ENCODE peak calls at places on chromosomes 3 and 15, in nine cellular contexts. One of them, this sample, is unnamed.

GRCh38 chr3:29144807-29145206 is 136.1 kb upstream of the RBMS3 start:
- DNase-seq in ACHN: no peak
- DNase-seq in H9: no peak
- DNase-seq in activated T-helper 1 cell treated with anti-CD3 and anti-CD28 coated beads, Interleukin-2, amount 50 U/mL, for 16 hours: no peak
- DNase-seq in GM10248: no peak
- DNase-seq in coronary artery: no peak
- DNase-seq in fibroblast of the aortic adventitia: peak
- DNase-seq in glomerular endothelial cell: no peak
- DNase-seq in stimulated activated CD4-positive, alpha-beta T cell treated with anti-CD3 and anti-CD28 coated beads, Interleukin-2, amount 100 ng/mL, for 48 hours: no peak
- DNase-seq in this sample: no peak

GRCh38 chr3:102599819-102600576 is 165.2 kb downstream of the ZPLD1 start:
- DNase-seq in ACHN: no peak
- DNase-seq in H9: no peak
- DNase-seq in activated T-helper 1 cell treated with anti-CD3 and anti-CD28 coated beads, Interleukin-2, amount 50 U/mL, for 16 hours: no peak
- DNase-seq in GM10248: no peak
- DNase-seq in coronary artery: no peak
- DNase-seq in fibroblast of the aortic adventitia: no peak
- DNase-seq in glomerular endothelial cell: no peak
- DNase-seq in stimulated activated CD4-positive, alpha-beta T cell treated with anti-CD3 and anti-CD28 coated beads, Interleukin-2, amount 100 ng/mL, for 48 hours: no peak
- DNase-seq in this sample: no peak

GRCh38 chr3:89171681-89172080 is 64.3 kb downstream of the EPHA3 start:
- DNase-seq in ACHN: no peak
- DNase-seq in H9: no peak
- DNase-seq in activated T-helper 1 cell treated with anti-CD3 and anti-CD28 coated beads, Interleukin-2, amount 50 U/mL, for 16 hours: no peak
- DNase-seq in GM10248: no peak
- DNase-seq in coronary artery: no peak
- DNase-seq in fibroblast of the aortic adventitia: no peak
- DNase-seq in glomerular endothelial cell: no peak
- DNase-seq in stimulated activated CD4-positive, alpha-beta T cell treated with anti-CD3 and anti-CD28 coated beads, Interleukin-2, amount 100 ng/mL, for 48 hours: no peak
- DNase-seq in this sample: no peak

GRCh38 chr15:66646308-66646707 is 55.7 kb upstream of the SMAD6 start:
- DNase-seq in ACHN: no peak
- DNase-seq in H9: no peak
- DNase-seq in activated T-helper 1 cell treated with anti-CD3 and anti-CD28 coated beads, Interleukin-2, amount 50 U/mL, for 16 hours: no peak
- DNase-seq in GM10248: no peak
- DNase-seq in coronary artery: peak
- DNase-seq in fibroblast of the aortic adventitia: peak
- DNase-seq in glomerular endothelial cell: no peak
- DNase-seq in stimulated activated CD4-positive, alpha-beta T cell treated with anti-CD3 and anti-CD28 coated beads, Interleukin-2, amount 100 ng/mL, for 48 hours: no peak
- DNase-seq in this sample: peak

GRCh38 chr3:158167737-158168469 is 58.0 kb downstream of the RSRC1 start:
- DNase-seq in ACHN: peak
- DNase-seq in H9: no peak
- DNase-seq in activated T-helper 1 cell treated with anti-CD3 and anti-CD28 coated beads, Interleukin-2, amount 50 U/mL, for 16 hours: no peak
- DNase-seq in GM10248: no peak
- DNase-seq in coronary artery: no peak
- DNase-seq in fibroblast of the aortic adventitia: peak
- DNase-seq in glomerular endothelial cell: peak
- DNase-seq in stimulated activated CD4-positive, alpha-beta T cell treated with anti-CD3 and anti-CD28 coated beads, Interleukin-2, amount 100 ng/mL, for 48 hours: no peak
- DNase-seq in this sample: peak

GRCh38 chr3:126746395-126747177 is 42.5 kb downstream of the CHCHD6 start:
- DNase-seq in ACHN: peak
- DNase-seq in H9: no peak
- DNase-seq in activated T-helper 1 cell treated with anti-CD3 and anti-CD28 coated beads, Interleukin-2, amount 50 U/mL, for 16 hours: no peak
- DNase-seq in GM10248: no peak
- DNase-seq in coronary artery: peak
- DNase-seq in fibroblast of the aortic adventitia: peak
- DNase-seq in glomerular endothelial cell: no peak
- DNase-seq in stimulated activated CD4-positive, alpha-beta T cell treated with anti-CD3 and anti-CD28 coated beads, Interleukin-2, amount 100 ng/mL, for 48 hours: no peak
- DNase-seq in this sample: peak

GRCh38 chr3:14216257-14217048 is 37.8 kb downstream of the LSM3 start:
- DNase-seq in ACHN: no peak
- DNase-seq in H9: peak
- DNase-seq in activated T-helper 1 cell treated with anti-CD3 and anti-CD28 coated beads, Interleukin-2, amount 50 U/mL, for 16 hours: peak
- DNase-seq in GM10248: no peak
- DNase-seq in coronary artery: no peak
- DNase-seq in fibroblast of the aortic adventitia: no peak
- DNase-seq in glomerular endothelial cell: no peak
- DNase-seq in stimulated activated CD4-positive, alpha-beta T cell treated with anti-CD3 and anti-CD28 coated beads, Interleukin-2, amount 100 ng/mL, for 48 hours: peak
- DNase-seq in this sample: no peak

GRCh38 chr3:15531346-15531745 is 9.8 kb upstream of the COLQ start:
- DNase-seq in ACHN: no peak
- DNase-seq in H9: no peak
- DNase-seq in activated T-helper 1 cell treated with anti-CD3 and anti-CD28 coated beads, Interleukin-2, amount 50 U/mL, for 16 hours: no peak
- DNase-seq in GM10248: no peak
- DNase-seq in coronary artery: no peak
- DNase-seq in fibroblast of the aortic adventitia: no peak
- DNase-seq in glomerular endothelial cell: no peak
- DNase-seq in stimulated activated CD4-positive, alpha-beta T cell treated with anti-CD3 and anti-CD28 coated beads, Interleukin-2, amount 100 ng/mL, for 48 hours: no peak
- DNase-seq in this sample: no peak

GRCh38 chr3:39112113-39112512 is 4.6 kb downstream of the TTC21A start:
- DNase-seq in ACHN: no peak
- DNase-seq in H9: no peak
- DNase-seq in activated T-helper 1 cell treated with anti-CD3 and anti-CD28 coated beads, Interleukin-2, amount 50 U/mL, for 16 hours: no peak
- DNase-seq in GM10248: no peak
- DNase-seq in coronary artery: peak
- DNase-seq in fibroblast of the aortic adventitia: no peak
- DNase-seq in glomerular endothelial cell: no peak
- DNase-seq in stimulated activated CD4-positive, alpha-beta T cell treated with anti-CD3 and anti-CD28 coated beads, Interleukin-2, amount 100 ng/mL, for 48 hours: no peak
- DNase-seq in this sample: peak

GRCh38 chr15:100759698-100760356 is 119.8 kb upstream of the ALDH1A3 start:
- DNase-seq in ACHN: peak
- DNase-seq in H9: no peak
- DNase-seq in activated T-helper 1 cell treated with anti-CD3 and anti-CD28 coated beads, Interleukin-2, amount 50 U/mL, for 16 hours: no peak
- DNase-seq in GM10248: no peak
- DNase-seq in coronary artery: peak
- DNase-seq in fibroblast of the aortic adventitia: peak
- DNase-seq in glomerular endothelial cell: no peak
- DNase-seq in stimulated activated CD4-positive, alpha-beta T cell treated with anti-CD3 and anti-CD28 coated beads, Interleukin-2, amount 100 ng/mL, for 48 hours: no peak
- DNase-seq in this sample: no peak

GRCh38 chr3:18645603-18646002 is 220.5 kb upstream of the SATB1 start:
- DNase-seq in ACHN: no peak
- DNase-seq in H9: no peak
- DNase-seq in activated T-helper 1 cell treated with anti-CD3 and anti-CD28 coated beads, Interleukin-2, amount 50 U/mL, for 16 hours: no peak
- DNase-seq in GM10248: no peak
- DNase-seq in coronary artery: no peak
- DNase-seq in fibroblast of the aortic adventitia: no peak
- DNase-seq in glomerular endothelial cell: no peak
- DNase-seq in stimulated activated CD4-positive, alpha-beta T cell treated with anti-CD3 and anti-CD28 coated beads, Interleukin-2, amount 100 ng/mL, for 48 hours: peak
- DNase-seq in this sample: no peak

This sample was measured in natural killer cell treated with Interleukin-12 subunit alpha and Interleukin-12 subunit beta and Interleukin-15 and Interleukin-18, amount 100 ng/mL, for 72 hours.